ENCODE peak calls at places on chromosomes 13 and 19, in nine cellular contexts. G, H, K, V, U, Y, F, E and D are unnamed samples.
A peak's percentile ranks its signal among the peaks of the same experiment; 100 is the strongest.

GRCh38 chr19:38115264-38115802 is 108.7 kb downstream of the DPF1 start:
- DNase-seq in Y (no peak), K (no peak), U (no peak), H (no peak), V (no peak), F (no peak), E (no peak), G (no peak), D (no peak)

GRCh38 chr19:47369923-47370625 is 21.0 kb downstream of the DHX34 start:
- DNase-seq in G (no peak), E (no peak), V (no peak), Y (peak; percentile 85), U (no peak), H (no peak), K (no peak), F (no peak), D (no peak)

GRCh38 chr13:104900186-104900817 is 1635.2 kb downstream of the EFNB2 start:
- DNase-seq in V (no peak), H (no peak), K (no peak), E (no peak), G (no peak), Y (no peak), U (no peak), F (no peak), D (no peak)

GRCh38 chr13:76406243-76406642 is 480.0 kb downstream of the KCTD12 start:
- DNase-seq in E (no peak), H (no peak), Y (no peak), G (no peak), V (no peak), K (no peak), U (no peak), F (no peak), D (no peak)

GRCh38 chr13:83281666-83282065 is 600.6 kb downstream of the SLITRK1 start:
- DNase-seq in K (no peak), Y (no peak), U (no peak), G (no peak), F (no peak), H (no peak), V (no peak), E (no peak), D (no peak)

GRCh38 chr13:92578358-92578757 is 648.2 kb upstream of the GPC6 start:
- DNase-seq in Y (no peak), V (no peak), F (no peak), E (no peak), H (no peak), U (no peak), K (no peak), G (no peak), D (no peak)

GRCh38 chr19:1364070-1364719 is 19.5 kb upstream of the NDUFS7 start:
- DNase-seq in E (no peak), Y (peak; percentile 31), F (no peak), G (no peak), V (no peak), K (no peak), U (no peak), H (no peak), D (no peak)

GRCh38 chr13:77298403-77298802 is 28.5 kb downstream of the MYCBP2 start:
- DNase-seq in U (no peak), H (no peak), K (no peak), F (no peak), V (no peak), G (no peak), Y (no peak), E (no peak), D (no peak)

GRCh38 chr19:13207237-13208130 is 57.3 kb downstream of the IER2 start:
- DNase-seq in F (no peak), U (no peak), K (peak; percentile 41), G (no peak), E (no peak), V (no peak), Y (peak; percentile 60), H (no peak), D (peak; percentile 45)

GRCh38 chr13:74290324-74290773 is 156.1 kb upstream of the KLF12 start:
- DNase-seq in F (peak; percentile 47), V (peak; percentile 9), U (no peak), Y (peak; percentile 73), E (peak; percentile 33), H (no peak), K (peak; percentile 40), G (peak; percentile 87), D (peak; percentile 39)

GRCh38 chr13:77535448-77535847 is at the start of gene SCEL:
- DNase-seq in V (no peak), F (no peak), E (no peak), H (no peak), K (no peak), U (no peak), G (no peak), Y (no peak), D (no peak)

GRCh38 chr19:17357724-17358123 is 19.4 kb downstream of the PLVAP start:
- DNase-seq in Y (no peak), F (no peak), G (no peak), U (no peak), E (no peak), K (no peak), H (no peak), V (no peak), D (no peak)

GRCh38 chr19:48442116-48443035 is 3.4 kb upstream of the GRWD1 start:
- DNase-seq in V (no peak), F (no peak), U (no peak), G (no peak), Y (no peak), H (no peak), E (no peak), K (no peak), D (no peak)

GRCh38 chr13:109807345-109807744 is 21.0 kb upstream of the IRS2 start:
- DNase-seq in H (no peak), G (no peak), V (no peak), F (no peak), E (no peak), U (no peak), K (no peak), Y (no peak), D (no peak)

GRCh38 chr19:40144947-40145748 is 46.1 kb upstream of the MAP3K10 start:
- DNase-seq in G (no peak), E (no peak), F (no peak), V (no peak), Y (no peak), U (no peak), K (no peak), H (no peak), D (no peak)

GRCh38 chr13:30908416-30908980 is 2.4 kb downstream of the MEDAG start:
- DNase-seq in Y (peak; percentile 79), F (peak; percentile 65), K (peak; percentile 82), H (no peak), U (peak; percentile 55), E (peak; percentile 30), G (no peak), V (no peak), D (peak; percentile 76)

GRCh38 chr19:7863971-7864718 is 10.0 kb downstream of the PRR36 start:
- DNase-seq in F (no peak), Y (no peak), G (no peak), E (no peak), V (no peak), U (no peak), K (no peak), H (no peak), D (no peak)

GRCh38 chr19:7864719-7865074 is 9.5 kb downstream of the PRR36 start:
- DNase-seq in U (no peak), Y (no peak), V (no peak), F (no peak), K (no peak), G (no peak), H (no peak), E (no peak), D (no peak)

GRCh38 chr19:7867092-7867844 is 6.9 kb downstream of the PRR36 start:
- DNase-seq in H (no peak), K (no peak), G (no peak), Y (no peak), E (no peak), F (no peak), V (no peak), U (no peak), D (no peak)

GRCh38 chr19:7866399-7867091 is 7.6 kb downstream of the PRR36 start:
- DNase-seq in U (no peak), K (no peak), E (no peak), F (no peak), H (no peak), G (no peak), Y (no peak), V (peak; percentile 32), D (no peak)

GRCh38 chr19:7865262-7865911 is 8.8 kb downstream of the PRR36 start:
- DNase-seq in F (no peak), H (no peak), K (no peak), Y (no peak), E (no peak), V (no peak), G (no peak), U (no peak), D (no peak)
- H3K27me3 ChIP-seq in F (no peaks in the 10 kb centered on the region), H (peaks cover 33% of the 10 kb centered on the region), K (no peaks in the 10 kb centered on the region), Y (no peaks in the 10 kb centered on the region), E (no peaks in the 10 kb centered on the region), V (no peaks in the 10 kb centered on the region), G (peaks cover 63% of the 10 kb centered on the region), U (no peaks in the 10 kb centered on the region), D (peaks cover 28% of the 10 kb centered on the region)

GRCh38 chr19:41621654-41622053 is 5.2 kb downstream of the CEACAM4 start:
- DNase-seq in F (no peak), Y (no peak), E (no peak), H (no peak), U (no peak), G (no peak), K (no peak), V (no peak), D (no peak)
- H3K27me3 ChIP-seq in F (peaks cover 9% of the 10 kb centered on the region), Y (peaks cover 7% of the 10 kb centered on the region), E (no peaks in the 10 kb centered on the region), H (no peaks in the 10 kb centered on the region), U (no peaks in the 10 kb centered on the region), G (no peaks in the 10 kb centered on the region), K (no peaks in the 10 kb centered on the region), V (no peaks in the 10 kb centered on the region), D (no peaks in the 10 kb centered on the region)

GRCh38 chr19:28943651-28944050 is 269.3 kb downstream of the UQCRFS1 start:
- DNase-seq in K (no peak), Y (no peak), F (no peak), U (no peak), E (no peak), H (no peak), G (no peak), V (no peak), D (no peak)

GRCh38 chr19:28948531-28948930 is 264.4 kb downstream of the UQCRFS1 start:
- DNase-seq in U (no peak), Y (peak; percentile 51), K (no peak), G (no peak), E (no peak), V (no peak), H (no peak), F (no peak), D (no peak)

GRCh38 chr19:28949535-28949934 is 263.4 kb downstream of the UQCRFS1 start:
- DNase-seq in U (no peak), G (no peak), K (no peak), V (no peak), E (no peak), Y (no peak), F (no peak), H (no peak), D (no peak)

GRCh38 chr19:28949027-28949426 is 263.9 kb downstream of the UQCRFS1 start:
- DNase-seq in H (no peak), G (no peak), E (no peak), U (no peak), Y (no peak), K (no peak), V (no peak), F (no peak), D (no peak)
- H3K27me3 ChIP-seq in H (no peaks in the 10 kb centered on the region), G (no peaks in the 10 kb centered on the region), E (no peaks in the 10 kb centered on the region), U (no peaks in the 10 kb centered on the region), Y (no peaks in the 10 kb centered on the region), K (no peaks in the 10 kb centered on the region), V (no peaks in the 10 kb centered on the region), F (no peaks in the 10 kb centered on the region), D (no peaks in the 10 kb centered on the region)

GRCh38 chr19:55075366-55075998 is at the start of gene EPS8L1:
- DNase-seq in E (peak; percentile 94), G (no peak), F (no peak), K (no peak), V (no peak), U (no peak), H (peak; percentile 87), Y (no peak), D (no peak)
- H3K27me3 ChIP-seq in E (no peaks in the 10 kb centered on the region), G (peaks cover 44% of the 10 kb centered on the region), F (no peaks in the 10 kb centered on the region), K (peaks cover 14% of the 10 kb centered on the region), V (peaks cover 1% of the 10 kb centered on the region), U (no peaks in the 10 kb centered on the region), H (no peaks in the 10 kb centered on the region), Y (peaks cover 11% of the 10 kb centered on the region), D (peaks cover 49% of the 10 kb centered on the region)